ENCODE peak calls at places on chromosomes 4 and X, in eight cellular contexts. D is GM20000, Y is mesothelial cell of epicardium, Q is neural crest cell, W is H9, N is progenitor cell of endocrine pancreas, K is cardiac muscle cell, M is left ventricle myocardium inferior. L is an unnamed sample.

GRCh38 chr4:76457885-76458284 is 22.9 kb downstream of the SHROOM3 start:
- DNase-seq in K (peak; percentile 34), D (no peak), N (no peak), W (peak; percentile 39), Y (no peak), M (no peak), Q (no peak), L (no peak)

GRCh38 chrX:127708155-127708554 is 344.0 kb downstream of the ACTRT1 start:
- DNase-seq in N (no peak), D (no peak), W (peak; percentile 25), M (no peak), K (no peak), Y (no peak), Q (no peak), L (no peak)

GRCh38 chr4:86831262-86832090 is 17.7 kb downstream of the SLC10A6 start:
- DNase-seq in N (no peak), D (no peak), W (no peak), M (no peak), Q (no peak), K (peak; percentile 85), Y (no peak), L (no peak)

GRCh38 chr4:112099701-112100289 is 45.5 kb upstream of the FAM241A start:
- DNase-seq in W (no peak), M (no peak), D (peak; percentile 55), Y (no peak), K (peak; percentile 79), N (no peak), Q (no peak), L (no peak)

GRCh38 chr4:96677499-96677898 is 837.6 kb downstream of the PDHA2 start:
- DNase-seq in D (no peak), M (no peak), Y (no peak), N (no peak), W (no peak), Q (no peak), K (peak; percentile 47), L (no peak)

GRCh38 chr4:244471-244870 is 60.8 kb downstream of the ZNF732 start:
- DNase-seq in D (peak; percentile 17), N (no peak), M (no peak), K (peak; percentile 25), Q (peak; percentile 32), Y (no peak), W (peak; percentile 27), L (no peak)

GRCh38 chr4:102608190-102608589 is 107.0 kb downstream of the NFKB1 start:
- DNase-seq in N (no peak), D (no peak), W (no peak), Q (no peak), Y (no peak), M (no peak), K (no peak), L (no peak)

GRCh38 chr4:39353478-39354177 is 12.5 kb downstream of the RFC1 start:
- DNase-seq in Y (no peak), M (no peak), D (peak; percentile 69), N (no peak), Q (no peak), W (no peak), K (peak; percentile 89), L (no peak)

GRCh38 chr4:183185018-183185417 is 86.0 kb downstream of the WWC2 start:
- DNase-seq in M (no peak), Y (no peak), W (no peak), K (no peak), D (no peak), Q (no peak), N (no peak), L (no peak)

GRCh38 chrX:3345281-3346081 is 971 bp downstream of the MXRA5 start:
- DNase-seq in K (peak; percentile 66), Q (peak; percentile 24), M (peak; percentile 58), D (no peak), N (peak; percentile 46), W (peak; percentile 61), Y (peak; percentile 41), L (no peak)

GRCh38 chr4:175784986-175785525 is 27.0 kb downstream of the GPM6A start:
- DNase-seq in D (no peak), M (no peak), K (no peak), Q (no peak), Y (no peak), W (no peak), N (no peak), L (no peak)

GRCh38 chrX:107894038-107894437 is 68.4 kb downstream of the MID2 start:
- DNase-seq in W (no peak), Y (no peak), Q (peak; percentile 31), K (peak; percentile 58), M (no peak), D (peak; percentile 12), N (no peak), L (no peak)

GRCh38 chr4:126827669-126828068 is 805.1 kb upstream of the INTU start:
- DNase-seq in W (no peak), N (no peak), D (no peak), M (no peak), K (no peak), Q (no peak), Y (no peak), L (no peak)

GRCh38 chrX:74519870-74520269 is 94.6 kb downstream of the RLIM start:
- DNase-seq in K (no peak), M (peak; percentile 31), N (no peak), D (no peak), Y (no peak), Q (no peak), W (no peak), L (no peak)

GRCh38 chr4:101274888-101275752 is 72.2 kb downstream of the PPP3CA start:
- DNase-seq in M (no peak), Q (no peak), D (no peak), W (no peak), Y (no peak), N (no peak), K (peak; percentile 45), L (no peak)

GRCh38 chrX:40253770-40254169 is 156.0 kb upstream of the BCOR start:
- DNase-seq in Q (no peak), K (no peak), N (no peak), W (no peak), D (no peak), M (no peak), Y (no peak), L (no peak)

GRCh38 chr4:88528861-88529260 is 5.3 kb upstream of the PYURF start:
- DNase-seq in M (no peak), K (peak; percentile 17), Y (no peak), D (no peak), Q (no peak), N (no peak), W (no peak), L (no peak)

GRCh38 chr4:91497892-91498291 is 805.9 kb upstream of the GRID2 start:
- DNase-seq in D (no peak), Y (no peak), W (no peak), Q (no peak), K (no peak), M (no peak), N (no peak), L (no peak)
- TF ChIP-seq CTCF in D (no peak), Y (no peak), W (no peak), Q (no peak), K (no peak), M (no peak), N (no peak), L (no peak)

GRCh38 chrX:13893826-13894225 is 76.9 kb upstream of the GPM6B start:
- DNase-seq in M (peak; percentile 16), W (no peak), D (no peak), N (no peak), K (peak; percentile 57), Y (no peak), Q (no peak), L (no peak)

GRCh38 chrX:13891367-13892146 is 74.7 kb upstream of the GPM6B start:
- DNase-seq in K (no peak), W (no peak), Y (no peak), Q (no peak), M (no peak), N (no peak), D (no peak), L (no peak)

GRCh38 chrX:13894888-13895564 is 78.1 kb upstream of the GPM6B start:
- DNase-seq in M (no peak), N (no peak), W (no peak), K (peak; percentile 35), D (no peak), Q (no peak), Y (no peak), L (no peak)

GRCh38 chrX:13890806-13891205 is 73.9 kb upstream of the GPM6B start:
- DNase-seq in W (no peak), Q (no peak), D (no peak), K (no peak), Y (no peak), N (no peak), M (no peak), L (no peak)

DNA sequence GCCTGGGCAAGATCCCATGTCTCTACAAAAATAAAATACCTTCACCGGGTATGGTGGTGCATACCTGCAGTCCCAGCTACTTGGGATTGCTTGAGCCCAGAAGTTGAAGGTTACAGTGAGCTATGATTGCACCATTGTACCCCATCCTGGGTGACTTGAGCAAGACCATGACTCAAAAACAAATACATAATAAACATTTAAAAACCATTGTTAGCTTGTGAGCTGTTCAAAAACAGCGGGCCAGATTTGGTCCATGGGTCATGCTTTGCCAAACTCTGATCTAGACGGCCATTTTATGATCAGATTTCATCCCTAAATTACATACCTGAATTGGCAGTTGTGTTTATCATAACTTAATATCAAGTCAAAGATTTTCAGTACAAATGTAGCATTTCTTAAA is 76.0 kb upstream of the GPM6B start:
- DNase-seq in N (no peak), Q (no peak), D (no peak), Y (no peak), M (no peak), K (no peak), W (no peak), L (no peak)
- TF ChIP-seq CTCF in N (no peak), Q (no peak), D (no peak), Y (no peak), M (no peak), K (no peak), W (no peak), L (no peak)

DNA sequence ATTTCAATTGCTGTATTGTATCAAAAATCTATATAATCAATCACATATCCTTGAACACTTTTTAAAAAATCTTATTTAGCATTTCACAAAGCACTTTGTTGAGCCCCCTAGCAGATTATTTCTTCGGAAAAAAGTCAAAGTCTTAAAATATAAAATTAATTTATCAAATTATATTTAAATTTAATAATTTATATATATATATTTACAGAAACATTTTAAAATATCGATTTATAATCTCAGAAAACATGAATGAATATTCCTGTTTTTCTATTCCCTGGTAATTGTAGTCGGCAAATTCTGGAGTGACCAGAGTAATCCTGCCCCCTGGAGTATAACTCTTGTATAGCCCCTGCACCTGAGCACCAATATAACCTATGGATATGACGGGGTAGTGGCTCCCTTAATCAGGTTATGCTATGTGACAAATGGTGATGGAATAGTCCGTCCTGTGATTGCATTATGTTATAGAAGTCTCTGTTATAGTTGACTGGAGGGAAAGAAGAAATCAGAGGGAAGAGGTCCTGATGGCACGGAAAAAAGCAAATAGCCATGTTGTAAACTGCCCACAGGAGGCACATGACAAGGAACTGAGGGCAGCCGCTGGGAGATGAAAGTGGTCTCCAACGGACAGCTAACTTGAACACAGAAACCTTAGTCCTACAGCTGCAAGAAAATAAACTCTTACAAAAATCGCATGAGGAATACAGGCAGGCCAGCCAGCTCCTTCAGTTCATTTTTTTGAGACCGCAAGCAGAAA is 1092.3 kb downstream of the ARAP2 start:
- DNase-seq in K (no peak), D (peak; percentile 4), Y (no peak), W (peak; percentile 55), M (no peak), N (no peak), Q (peak; percentile 16), L (no peak)
- TF ChIP-seq CTCF in K (no peak), D (peak; percentile 7), Y (peak; percentile 61), W (peak; percentile 87), M (no peak), N (peak; percentile 63), Q (peak; percentile 73), L (no peak)

GRCh38 chr4:73998040-73999011 is at the start of gene CXCL5:
- DNase-seq in Y (no peak), N (peak; percentile 23), W (peak; percentile 85), K (peak; percentile 91), D (no peak), M (peak; percentile 21), Q (peak; percentile 26), L (no peak)
- TF ChIP-seq CTCF in Y (no peak), N (peak; percentile 11), W (peak; percentile 45), K (peak; percentile 46), D (no peak), M (peak; percentile 21), Q (no peak), L (no peak)